ENCODE peak calls at places on chromosomes 11 and 22, in ten cellular contexts. T is Peyer's patch, W is natural killer cell, Z is brain microvascular endothelial cell, B is A673, C is GM20000, K is coronary artery, V is osteocyte, G is body of pancreas, S is cardiac fibroblast. L is an unnamed sample.

GRCh38 chr22:48204296-48204695 is 1441.8 kb downstream of the TBC1D22A start:
- DNase-seq in T (no peak), W (no peak), Z (no peak), B (no peak), C (no peak), K (no peak), V (peak), G (no peak), S (no peak), L (no peak)

GRCh38 chr11:45106440-45106839 is 40.0 kb upstream of the PRDM11 start:
- DNase-seq in T (peak), W (no peak), Z (no peak), B (no peak), C (peak), K (peak), V (no peak), G (no peak), S (no peak), L (no peak)

GRCh38 chr22:49525776-49526535 is 301.7 kb downstream of the BRD1 start:
- DNase-seq in T (no peak), W (no peak), Z (no peak), B (no peak), C (no peak), K (no peak), V (no peak), G (no peak), S (no peak), L (no peak)

GRCh38 chr11:77104727-77105126 is 2.1 kb downstream of the OMP start:
- DNase-seq in T (no peak), W (no peak), Z (no peak), B (no peak), C (no peak), K (no peak), V (no peak), G (no peak), S (no peak), L (no peak)

GRCh38 chr11:63490551-63491239 is at the start of gene PLAAT5:
- DNase-seq in T (no peak), W (no peak), Z (peak), B (no peak), C (no peak), K (no peak), V (no peak), G (peak), S (peak), L (no peak)

GRCh38 chr11:28242596-28242995 is 134.4 kb downstream of the METTL15 start:
- DNase-seq in T (no peak), W (no peak), Z (peak), B (no peak), C (no peak), K (no peak), V (no peak), G (no peak), S (peak), L (no peak)

GRCh38 chr11:41308286-41308685 is 151.2 kb downstream of the LRRC4C start:
- DNase-seq in T (no peak), W (no peak), Z (no peak), B (no peak), C (no peak), K (no peak), V (no peak), G (no peak), S (no peak), L (no peak)

GRCh38 chr11:6319879-6320410 is 356 bp downstream of the CAVIN3 start:
- DNase-seq in T (peak), W (no peak), Z (peak), B (no peak), C (peak), K (peak), V (peak), G (peak), S (peak), L (no peak)

GRCh38 chr22:35258144-35258988 is 1.1 kb downstream of the HMGXB4 start:
- DNase-seq in T (no peak), W (no peak), Z (no peak), B (peak), C (no peak), K (no peak), V (no peak), G (no peak), S (peak), L (no peak)

GRCh38 chr11:125091247-125091876 is 20.1 kb downstream of the TMEM218 start:
- DNase-seq in T (no peak), W (no peak), Z (peak), B (peak), C (peak), K (no peak), V (peak), G (no peak), S (peak), L (no peak)

GRCh38 chr11:66119348-66120133 is 49.5 kb downstream of the PACS1 start:
- DNase-seq in T (no peak), W (no peak), Z (peak), B (peak), C (no peak), K (no peak), V (no peak), G (peak), S (peak), L (no peak)

GRCh38 chr11:1706634-1707400 is 9.8 kb downstream of the KRTAP5-6 start:
- DNase-seq in T (peak), W (no peak), Z (no peak), B (no peak), C (no peak), K (no peak), V (no peak), G (no peak), S (no peak), L (no peak)

GRCh38 chr11:123174196-123175183 is 20.6 kb downstream of the CLMP start:
- DNase-seq in T (peak), W (no peak), Z (peak), B (peak), C (no peak), K (no peak), V (no peak), G (no peak), S (peak), L (no peak)

GRCh38 chr11:12535321-12535720 is 138.9 kb upstream of the TEAD1 start:
- DNase-seq in T (no peak), W (no peak), Z (no peak), B (no peak), C (no peak), K (peak), V (no peak), G (no peak), S (no peak), L (no peak)

DNA sequence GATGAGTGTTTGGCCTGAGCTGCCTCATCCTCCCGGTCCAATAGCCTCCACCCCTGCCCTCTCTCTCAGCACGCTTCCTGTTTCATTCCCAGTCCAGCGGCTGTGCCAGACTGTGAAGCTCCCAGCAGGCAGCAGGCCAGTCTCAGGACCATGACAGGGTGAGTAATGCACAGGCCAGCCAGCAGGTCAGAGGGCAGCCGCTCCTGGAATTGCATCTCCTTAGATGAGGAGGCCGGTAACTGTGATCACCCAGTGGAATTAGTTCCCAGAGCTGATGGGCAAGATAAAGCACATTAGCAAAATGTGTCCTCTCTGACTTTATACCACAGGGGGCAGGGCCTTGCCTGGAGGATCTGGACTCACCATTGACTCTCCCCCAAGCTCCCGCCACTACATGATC is 251.2 kb downstream of the ETS1 start:
- DNase-seq in T (peak), W (no peak), Z (peak), B (no peak), C (no peak), K (no peak), V (no peak), G (no peak), S (peak), L (no peak)
- TF ChIP-seq CTCF in T (no peak), W (no peak), Z (no peak), B (no peak), C (no peak), K (no peak), V (no peak), G (no peak), S (no peak), L (no peak)

DNA sequence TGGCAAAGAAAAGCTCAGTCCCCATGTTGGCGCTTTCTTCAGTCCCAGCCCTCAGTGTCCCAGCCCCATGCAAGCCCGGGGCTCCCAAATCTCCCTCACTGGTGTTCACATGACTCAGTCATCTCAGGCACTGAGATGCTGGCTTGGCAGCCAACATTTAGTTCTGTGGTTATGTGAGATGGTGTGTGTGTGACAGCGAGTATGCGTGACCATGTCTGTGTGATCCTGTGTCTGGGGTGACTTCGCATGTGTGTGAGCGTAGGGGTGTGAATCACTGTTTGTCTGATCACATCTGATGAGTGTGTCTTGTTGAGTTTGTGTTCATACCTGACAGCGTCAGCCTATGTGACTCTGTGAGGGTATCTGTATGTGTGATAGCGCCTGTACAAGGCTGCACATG is 16.2 kb downstream of the CREB3L1 start:
- DNase-seq in T (no peak), W (no peak), Z (peak), B (no peak), C (no peak), K (no peak), V (no peak), G (no peak), S (peak), L (no peak)
- TF ChIP-seq CTCF in T (no peak), W (no peak), Z (no peak), B (no peak), C (no peak), K (no peak), V (no peak), G (no peak), S (no peak), L (no peak)

DNA sequence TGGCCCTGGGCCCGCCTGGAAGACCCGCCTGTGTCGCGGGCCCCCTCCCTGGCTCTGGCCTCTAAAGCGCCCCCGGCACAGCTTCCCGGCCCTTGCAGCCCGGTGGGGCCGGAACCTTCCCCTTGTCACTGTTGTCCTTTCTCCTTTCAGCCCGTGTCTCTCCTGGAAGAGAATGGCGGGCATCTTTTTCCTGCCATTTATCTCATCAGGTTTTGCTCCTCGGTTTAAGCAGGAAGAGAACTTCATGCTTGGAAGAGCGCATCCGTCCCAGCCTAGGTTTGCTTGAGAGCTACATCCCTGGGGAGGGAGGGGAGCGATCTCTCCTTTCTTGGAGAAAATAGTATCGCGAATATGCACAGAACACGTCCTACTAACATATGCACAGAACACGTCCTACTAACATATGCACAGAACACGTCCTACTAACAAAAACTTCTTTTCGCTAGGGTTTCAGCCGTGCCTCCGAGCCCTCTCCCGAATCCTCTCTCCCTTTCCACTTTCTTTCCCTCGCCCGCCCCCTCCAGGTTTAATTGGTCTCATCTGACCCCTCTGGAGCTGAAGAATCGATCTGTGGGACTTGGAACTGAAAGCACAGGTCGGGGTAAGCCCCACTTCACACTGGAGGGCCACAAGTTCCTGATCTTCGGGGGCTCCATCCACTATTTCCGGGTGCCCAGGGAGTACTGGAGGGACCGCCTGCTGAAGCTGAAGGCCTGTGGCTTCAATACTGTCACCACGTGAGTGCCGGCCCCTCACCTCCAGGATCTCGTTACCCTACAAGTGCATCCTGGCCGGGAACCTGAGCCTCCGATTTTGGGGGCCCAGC is 1.2 kb downstream of the GLB1L3 start:
- DNase-seq in T (peak), W (no peak), Z (no peak), B (no peak), C (no peak), K (no peak), V (peak), G (no peak), S (no peak), L (no peak)
- TF ChIP-seq CTCF in T (no peak), W (no peak), Z (no peak), B (no peak), C (no peak), K (no peak), V (no peak), G (no peak), S (no peak), L (no peak)

GRCh38 chr22:18024956-18025720 is 777 bp upstream of the MICAL3 start:
- DNase-seq in T (no peak), W (no peak), Z (no peak), B (no peak), C (no peak), K (no peak), V (no peak), G (no peak), S (no peak), L (no peak)

GRCh38 chr22:18024276-18024939 is at the start of gene MICAL3:
- DNase-seq in T (peak), W (peak), Z (no peak), B (peak), C (peak), K (no peak), V (peak), G (peak), S (peak), L (peak)

GRCh38 chr22:18021431-18021830 is 2.9 kb downstream of the MICAL3 start:
- DNase-seq in T (no peak), W (no peak), Z (no peak), B (no peak), C (no peak), K (no peak), V (no peak), G (no peak), S (no peak), L (no peak)

GRCh38 chr22:18022851-18023250 is 1.5 kb downstream of the MICAL3 start:
- DNase-seq in T (no peak), W (no peak), Z (no peak), B (no peak), C (no peak), K (no peak), V (no peak), G (no peak), S (no peak), L (no peak)

GRCh38 chr22:18023509-18024275 is 669 bp downstream of the MICAL3 start:
- DNase-seq in T (peak), W (no peak), Z (no peak), B (peak), C (peak), K (peak), V (no peak), G (peak), S (peak), L (peak)
- TF ChIP-seq CTCF in T (no peak), W (no peak), Z (no peak), B (peak), C (no peak), K (no peak), V (no peak), G (no peak), S (no peak), L (peak)

DNA sequence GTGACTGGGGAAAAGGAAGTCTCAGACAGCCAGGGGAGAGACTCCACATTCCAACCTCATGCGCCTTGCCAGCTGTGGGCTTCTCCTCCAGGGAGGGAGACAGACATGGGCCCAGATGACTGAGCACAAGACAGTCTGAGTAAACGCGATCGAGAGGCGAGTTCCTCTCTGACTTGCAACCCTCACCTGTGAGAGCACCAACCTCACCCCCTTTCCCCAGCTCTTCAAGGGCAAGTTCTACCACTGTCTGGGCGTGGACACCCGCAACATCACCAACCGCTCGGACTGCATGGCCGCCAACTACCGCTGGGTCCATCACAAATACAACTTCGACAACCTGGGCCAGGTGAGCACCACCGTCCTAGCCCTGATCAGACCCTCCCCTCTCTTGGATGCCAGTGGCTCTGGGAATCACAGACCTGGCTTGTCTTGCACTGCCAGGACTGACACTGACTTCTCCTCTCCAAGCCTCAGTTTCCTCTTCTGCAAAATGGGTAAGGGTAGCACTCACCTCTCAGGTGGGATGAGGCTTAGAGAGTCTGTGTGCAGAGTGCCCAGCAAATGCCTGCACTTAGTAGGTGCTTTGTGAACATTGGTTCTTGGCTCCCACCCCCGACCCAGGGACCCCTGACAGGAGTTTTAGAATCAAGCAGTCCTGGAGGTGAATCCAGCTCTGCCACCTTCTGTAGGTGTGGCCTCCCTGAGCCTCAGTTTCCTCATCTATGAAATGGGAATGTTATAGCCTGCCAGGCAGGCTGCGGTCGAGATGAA is 95.3 kb downstream of the CACNA1I start:
- DNase-seq in T (no peak), W (no peak), Z (no peak), B (no peak), C (no peak), K (no peak), V (no peak), G (no peak), S (no peak), L (no peak)
- TF ChIP-seq CTCF in T (no peak), W (no peak), Z (no peak), B (no peak), C (no peak), K (no peak), V (no peak), G (no peak), S (no peak), L (no peak)

GRCh38 chr11:131582021-131582531 is 211.7 kb downstream of the NTM start:
- DNase-seq in T (no peak), W (no peak), Z (no peak), B (no peak), C (no peak), K (no peak), V (no peak), G (no peak), S (no peak), L (no peak)

GRCh38 chr11:131581006-131581405 is 210.6 kb downstream of the NTM start:
- DNase-seq in T (no peak), W (no peak), Z (no peak), B (no peak), C (no peak), K (no peak), V (no peak), G (no peak), S (no peak), L (no peak)

GRCh38 chr11:131583823-131584222 is 213.4 kb downstream of the NTM start:
- DNase-seq in T (no peak), W (no peak), Z (no peak), B (no peak), C (no peak), K (no peak), V (no peak), G (no peak), S (no peak), L (no peak)

GRCh38 chr11:131588057-131588456 is 217.6 kb downstream of the NTM start:
- DNase-seq in T (no peak), W (no peak), Z (no peak), B (no peak), C (no peak), K (no peak), V (no peak), G (no peak), S (no peak), L (no peak)

GRCh38 chr11:131584694-131585592 is 214.5 kb downstream of the NTM start:
- DNase-seq in T (no peak), W (no peak), Z (no peak), B (peak), C (peak), K (no peak), V (no peak), G (no peak), S (no peak), L (peak)
- TF ChIP-seq CTCF in T (no peak), W (no peak), Z (peak), B (peak), C (no peak), K (no peak), V (peak), G (no peak), S (no peak), L (peak)

DNA sequence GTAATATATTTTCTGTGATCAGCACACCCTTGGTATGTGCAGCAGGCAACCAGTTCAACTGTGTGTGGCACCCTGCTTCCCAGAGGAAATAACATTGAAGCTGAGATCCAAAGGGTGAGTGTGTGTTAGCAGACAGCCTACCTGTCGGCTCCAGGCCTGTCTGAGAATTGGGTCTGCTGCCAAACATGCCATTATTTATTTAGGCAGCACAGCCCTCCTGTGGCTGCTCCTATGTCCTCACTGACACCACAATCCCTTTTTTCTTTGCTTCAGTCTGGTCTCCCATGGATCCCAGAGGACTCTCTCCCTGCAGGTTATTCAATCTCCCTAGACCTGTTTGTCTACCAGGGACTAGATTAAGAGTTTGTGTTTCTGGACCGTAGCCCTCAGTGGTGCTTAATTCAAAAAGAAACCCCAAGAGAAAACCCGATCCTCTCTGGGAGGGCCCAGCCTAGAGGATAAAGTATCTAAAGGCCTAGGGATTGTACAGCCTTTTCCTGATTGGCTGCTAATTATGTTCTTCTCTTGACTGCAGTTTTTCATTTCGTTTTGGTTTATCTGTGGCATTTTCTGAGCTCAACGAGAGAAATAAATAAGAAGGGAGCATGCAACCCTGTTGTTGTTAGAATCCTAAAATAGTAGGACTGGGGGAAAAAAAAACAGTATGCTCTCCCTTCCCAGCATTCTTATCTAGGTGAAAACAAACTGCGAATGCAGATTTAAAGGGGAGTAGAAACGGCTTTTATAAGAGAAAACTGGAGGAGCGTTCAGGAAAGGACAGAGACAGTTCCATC is 24.1 kb downstream of the KCNE3 start:
- DNase-seq in T (no peak), W (no peak), Z (peak), B (peak), C (no peak), K (no peak), V (no peak), G (peak), S (peak), L (no peak)
- TF ChIP-seq CTCF in T (no peak), W (no peak), Z (peak), B (peak), C (no peak), K (no peak), V (peak), G (no peak), S (peak), L (no peak)

GRCh38 chr22:43110444-43110926 is at the start of gene BIK:
- DNase-seq in T (peak), W (peak), Z (no peak), B (peak), C (peak), K (no peak), V (no peak), G (peak), S (peak), L (peak)
- TF ChIP-seq CTCF in T (no peak), W (peak), Z (peak), B (no peak), C (no peak), K (no peak), V (no peak), G (no peak), S (peak), L (peak)